ENCODE peak calls at places on chromosomes 16 and 17, in four cellular contexts. U, Z, V and T are unnamed samples.

GRCh38 chr17:14557482-14557881 is 256.6 kb downstream of the HS3ST3B1 start:
- DNase-seq in U (no peak), Z (no peak), V (no peak), T (peak; percentile 37)

GRCh38 chr16:72021043-72021442 is 12.5 kb downstream of the DHODH start:
- DNase-seq in U (no peak), Z (no peak), V (no peak), T (no peak)

GRCh38 chr16:81610144-81610842 is 165.7 kb downstream of the CMIP start:
- DNase-seq in U (peak; percentile 66), Z (no peak), V (no peak), T (no peak)

GRCh38 chr16:50146479-50147435 is 6.3 kb upstream of the TENT4B start:
- DNase-seq in U (no peak), Z (no peak), V (peak; percentile 30), T (no peak)

GRCh38 chr17:774320-774584 is 7.8 kb downstream of the GLOD4 start:
- DNase-seq in U (no peak), Z (no peak), V (no peak), T (no peak)

GRCh38 chr17:38325221-38325851 is 18.4 kb downstream of the GPR179 start:
- DNase-seq in U (no peak), Z (no peak), V (no peak), T (no peak)

GRCh38 chr17:30391534-30391933 is 12.8 kb downstream of the CPD start:
- DNase-seq in U (no peak), Z (no peak), V (no peak), T (no peak)

GRCh38 chr17:77304051-77304745 is 163.4 kb downstream of the SEC14L1 start:
- DNase-seq in U (no peak), Z (no peak), V (no peak), T (no peak)

GRCh38 chr16:72198021-72198420 is 26.1 kb upstream of the PMFBP1 start:
- DNase-seq in U (peak; percentile 76), Z (no peak), V (peak; percentile 34), T (no peak)

DNA sequence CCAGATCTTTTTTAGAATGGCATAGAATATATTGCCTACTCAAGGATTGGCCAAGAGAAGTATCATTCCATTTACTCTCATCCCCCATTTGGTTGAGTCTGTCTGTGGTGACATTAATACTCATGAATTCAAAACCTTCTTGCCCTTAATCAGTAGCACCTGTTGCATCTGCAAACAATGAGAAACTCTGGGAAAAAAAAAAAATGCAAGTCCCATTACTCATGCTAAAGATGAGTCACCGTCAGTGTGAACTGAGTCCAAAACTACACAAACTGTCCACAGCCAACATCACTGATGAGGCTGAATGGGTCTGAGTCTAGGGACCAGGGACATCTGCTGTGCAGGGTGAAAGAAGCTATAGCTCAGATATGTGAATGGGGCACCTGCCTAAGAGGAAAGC is 96.9 kb upstream of the ADAMTS18 start:
- DNase-seq in U (no peak), Z (no peak), V (no peak), T (no peak)
- H3K27me3 ChIP-seq in U (no peaks in the 10 kb centered on the region), Z (no peaks in the 10 kb centered on the region), V (no peaks in the 10 kb centered on the region), T (no peaks in the 10 kb centered on the region)

DNA sequence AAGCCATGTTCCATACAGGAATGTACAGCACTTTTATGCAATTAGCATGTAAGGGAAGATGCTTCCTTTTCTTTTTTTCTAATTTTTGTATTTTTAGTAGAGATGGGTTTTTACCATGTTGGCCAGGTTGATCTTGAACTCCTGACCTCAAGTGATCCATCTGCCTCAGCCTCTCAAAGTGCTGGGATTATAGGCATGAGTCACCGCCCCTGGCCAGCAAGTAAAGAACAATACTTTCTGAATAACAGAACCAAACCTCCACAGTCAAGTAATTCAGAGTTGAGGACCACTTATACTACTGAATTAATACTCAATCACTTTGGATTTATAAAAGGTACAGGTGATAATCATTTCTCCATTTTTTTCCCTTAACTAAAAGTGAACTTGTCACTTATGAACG is 13.0 kb downstream of the C16orf87 start:
- DNase-seq in U (no peak), Z (no peak), V (no peak), T (no peak)
- H3K27me3 ChIP-seq in U (no peaks in the 10 kb centered on the region), Z (no peaks in the 10 kb centered on the region), V (no peaks in the 10 kb centered on the region), T (no peaks in the 10 kb centered on the region)

GRCh38 chr17:73630957-73631595 is 13.2 kb downstream of the SDK2 start:
- DNase-seq in U (peak; percentile 36), Z (no peak), V (no peak), T (peak; percentile 69)

GRCh38 chr17:73632513-73632912 is 11.7 kb downstream of the SDK2 start:
- DNase-seq in U (no peak), Z (no peak), V (no peak), T (no peak)

GRCh38 chr17:73634629-73635028 is 9.6 kb downstream of the SDK2 start:
- DNase-seq in U (no peak), Z (no peak), V (no peak), T (no peak)

GRCh38 chr17:73635101-73635767 is 9.0 kb downstream of the SDK2 start:
- DNase-seq in U (peak; percentile 13), Z (peak; percentile 47), V (no peak), T (no peak)

DNA sequence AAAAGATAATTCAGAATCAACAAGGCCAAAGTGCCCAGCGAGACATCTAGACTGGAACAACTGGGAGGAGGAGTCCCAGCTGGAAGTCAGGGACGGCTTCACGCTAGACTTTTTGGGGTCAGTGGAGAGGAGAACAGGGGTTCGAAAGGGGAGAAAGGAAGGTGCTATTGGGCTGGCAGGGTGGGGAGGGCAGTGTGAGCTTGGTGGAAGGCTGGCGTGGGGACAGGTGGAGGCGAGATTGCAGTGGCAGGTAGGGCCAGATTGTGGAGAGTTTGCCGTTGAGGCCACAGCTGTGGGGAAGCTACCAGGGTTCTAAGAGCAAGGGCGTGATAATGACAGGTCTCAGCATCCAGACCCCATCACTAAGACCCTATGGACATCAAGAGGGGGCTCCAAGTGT is 10.5 kb downstream of the SDK2 start:
- DNase-seq in U (no peak), Z (no peak), V (no peak), T (no peak)
- H3K27me3 ChIP-seq in U (no peaks in the 10 kb centered on the region), Z (peaks cover 6% of the 10 kb centered on the region), V (no peaks in the 10 kb centered on the region), T (no peaks in the 10 kb centered on the region)

GRCh38 chr17:36926701-36927100 is 10.6 kb upstream of the LHX1 start:
- DNase-seq in U (no peak), Z (no peak), V (no peak), T (no peak)
- H3K27me3 ChIP-seq in U (peaks cover 7% of the 10 kb centered on the region), Z (peaks cover 100% of the 10 kb centered on the region), V (peaks cover 3% of the 10 kb centered on the region), T (peaks cover 38% of the 10 kb centered on the region)